ENCODE peak calls at places on chromosome 9, in seven cellular contexts. B, P, S, T, Q, D and H are unnamed samples.

GRCh38 chr9:80555782-80556325 is 984.1 kb downstream of the TLE4 start:
- DNase-seq in Q (no peak), D (no peak), P (no peak), B (no peak), T (peak), S (no peak), H (no peak)

GRCh38 chr9:105883847-105884246 is 189.5 kb downstream of the TMEM38B start:
- DNase-seq in Q (no peak), P (peak), D (no peak), T (no peak), S (no peak), B (no peak), H (no peak)

GRCh38 chr9:69346596-69347390 is 21.8 kb downstream of the ENTREP1 start:
- DNase-seq in D (no peak), T (no peak), S (no peak), Q (no peak), P (no peak), B (no peak), H (no peak)

GRCh38 chr9:112878752-112879151 is 11.9 kb downstream of the SLC46A2 start:
- DNase-seq in B (no peak), S (no peak), D (no peak), Q (no peak), P (no peak), T (no peak), H (no peak)

GRCh38 chr9:75891277-75892167 is 1.0 kb downstream of the PCSK5 start:
- DNase-seq in B (no peak), S (peak), D (no peak), T (peak), Q (peak), P (peak), H (no peak)

GRCh38 chr9:115808695-115809094 is 344.9 kb upstream of the PAPPA start:
- DNase-seq in T (peak), B (no peak), D (no peak), Q (no peak), S (no peak), P (no peak), H (no peak)

GRCh38 chr9:112535811-112536210 is 49.2 kb downstream of the KIAA1958 start:
- DNase-seq in T (no peak), D (no peak), Q (no peak), S (no peak), B (no peak), P (no peak), H (no peak)

GRCh38 chr9:73118898-73119554 is 32.6 kb upstream of the ANXA1 start:
- DNase-seq in T (peak), Q (no peak), D (peak), B (no peak), S (no peak), P (no peak), H (no peak)

GRCh38 chr9:130713286-130713975 is 19.9 kb downstream of the EXOSC2 start:
- DNase-seq in T (no peak), Q (peak), D (no peak), B (no peak), P (peak), S (no peak), H (peak)

GRCh38 chr9:33024966-33025571 is at the start of gene DNAJA1:
- DNase-seq in T (peak), D (peak), S (peak), B (peak), P (peak), Q (peak), H (peak)

GRCh38 chr9:132049323-132049882 is 30.3 kb downstream of the MED27 start:
- DNase-seq in B (no peak), Q (no peak), D (no peak), P (no peak), T (no peak), S (no peak), H (no peak)

GRCh38 chr9:127116088-127116726 is 6.2 kb downstream of the ANGPTL2 start:
- DNase-seq in P (no peak), T (no peak), B (no peak), Q (no peak), D (no peak), S (peak), H (no peak)

GRCh38 chr9:121946465-121946864 is 146.6 kb downstream of the TTLL11 start:
- DNase-seq in Q (no peak), T (no peak), P (no peak), B (no peak), S (no peak), D (no peak), H (no peak)

GRCh38 chr9:127742435-127743088 is 7.5 kb upstream of the TOR2A start:
- DNase-seq in T (no peak), B (no peak), P (no peak), Q (peak), D (peak), S (no peak), H (no peak)